ENCODE peak calls at places on chromosome 14, in eight cellular contexts. Z is stimulated activated naive CD4-positive, alpha-beta T cell treated with Interleukin-2 at 50 U/mL for 16 hours; L is stimulated activated CD4-positive, alpha-beta T cell treated with anti-CD3 and anti-CD28 coated beads, TNF-alpha, amount 100 ng/mL, for 1 hour; D is stimulated activated CD8-positive, alpha-beta memory T cell treated with anti-CD3 and anti-CD28 coated beads, Interleukin-7, amount 100 ng/mL, for 1 hour; T is fibroblast of the conjunctiva; X is mucosa of gallbladder; B is AG10803; M is dermis microvascular lymphatic vessel endothelial cell. K is an unnamed sample.

GRCh38 chr14:58763210-58763609 is 125.4 kb downstream of the DACT1 start:
- DNase-seq in M (no peak), B (no peak), L (no peak), D (no peak), T (no peak), X (no peak), Z (no peak), K (no peak)

GRCh38 chr14:68787235-68787727 is 5.6 kb downstream of the ZFP36L1 start:
- DNase-seq in L (no peak), T (no peak), X (peak; percentile 49), D (no peak), B (no peak), Z (peak; percentile 21), M (no peak), K (no peak)

GRCh38 chr14:105979446-105979845 is 453.1 kb downstream of the TMEM121 start:
- DNase-seq in T (no peak), D (no peak), L (no peak), B (no peak), X (no peak), M (no peak), Z (no peak), K (no peak)

GRCh38 chr14:21095430-21096205 is 2.8 kb downstream of the ZNF219 start:
- DNase-seq in L (no peak), D (no peak), Z (no peak), T (no peak), X (no peak), B (peak; percentile 63), M (peak; percentile 54), K (no peak)

GRCh38 chr14:75003250-75004027 is 718 bp downstream of the EIF2B2 start:
- DNase-seq in D (no peak), L (no peak), Z (no peak), B (no peak), M (peak; percentile 43), X (no peak), T (no peak), K (no peak)

GRCh38 chr14:20811994-20812393 is 9.3 kb upstream of the RNASE1 start:
- DNase-seq in Z (no peak), L (no peak), B (no peak), X (no peak), D (no peak), T (no peak), M (peak; percentile 26), K (no peak)

GRCh38 chr14:51087024-51087423 is 7.9 kb downstream of the TRIM9 start:
- DNase-seq in M (no peak), L (no peak), B (no peak), D (no peak), Z (no peak), X (peak; percentile 45), T (no peak), K (no peak)

GRCh38 chr14:71169028-71169427 is 261.8 kb downstream of the PCNX1 start:
- DNase-seq in D (no peak), X (no peak), M (no peak), Z (no peak), L (no peak), B (no peak), T (no peak), K (no peak)

GRCh38 chr14:49424436-49425331 is 161.5 kb downstream of the RPS29 start:
- DNase-seq in B (no peak), T (no peak), X (no peak), L (no peak), Z (no peak), D (no peak), M (no peak), K (no peak)

GRCh38 chr14:54490448-54490805 is 1.6 kb upstream of the GMFB start:
- DNase-seq in L (no peak), T (no peak), B (no peak), D (no peak), M (no peak), Z (no peak), X (no peak), K (no peak)

GRCh38 chr14:51302319-51303030 is 62.4 kb downstream of the TMX1 start:
- DNase-seq in X (no peak), L (no peak), M (peak; percentile 28), B (peak; percentile 55), D (no peak), Z (no peak), T (no peak), K (no peak)

GRCh38 chr14:101965796-101966718 is 1.7 kb downstream of the DYNC1H1 start:
- DNase-seq in B (peak; percentile 31), L (no peak), M (no peak), X (no peak), T (no peak), Z (no peak), D (no peak), K (no peak)

GRCh38 chr14:92586001-92586947 is 72.7 kb downstream of the RIN3 start:
- DNase-seq in T (peak; percentile 28), Z (no peak), D (no peak), X (no peak), L (no peak), B (peak; percentile 99), M (peak; percentile 12), K (no peak)

GRCh38 chr14:32703246-32703645 is 235.4 kb upstream of the NPAS3 start:
- DNase-seq in Z (no peak), X (no peak), L (no peak), B (peak; percentile 66), M (peak; percentile 58), T (peak; percentile 49), D (no peak), K (peak; percentile 21)

K was measured in tibial nerve.